ENCODE peak calls at places on chromosomes 12 and 14, in four cellular contexts. T is AG10803, P is pancreas, E is fibroblast of villous mesenchyme. K is an unnamed sample.

GRCh38 chr12:14167005-14167628 is 185.7 kb upstream of the GRIN2B start:
- DNase-seq in T (peak), P (no peak), E (peak), K (peak)

GRCh38 chr12:96327346-96327745 is 72.9 kb downstream of the CDK17 start:
- DNase-seq in T (no peak), P (no peak), E (no peak), K (no peak)

GRCh38 chr14:20469890-20470858 is 968 bp downstream of the PNP start:
- DNase-seq in T (peak), P (peak), E (peak), K (peak)

GRCh38 chr12:65490193-65490592 is 211.7 kb downstream of the MSRB3 start:
- DNase-seq in T (peak), P (no peak), E (no peak), K (no peak)

GRCh38 chr12:103771466-103771865 is 69.6 kb downstream of the NT5DC3 start:
- DNase-seq in T (peak), P (no peak), E (peak), K (no peak)

GRCh38 chr14:92970233-92970625 is 47.3 kb downstream of the CHGA start:
- DNase-seq in T (no peak), P (no peak), E (no peak), K (peak)

GRCh38 chr12:69475237-69475984 is 5.2 kb downstream of the FRS2 start:
- DNase-seq in T (peak), P (no peak), E (peak), K (no peak)

GRCh38 chr12:42091769-42092168 is 52.9 kb downstream of the GXYLT1 start:
- DNase-seq in T (no peak), P (no peak), E (no peak), K (no peak)

GRCh38 chr12:25839470-25839869 is 119.0 kb upstream of the RASSF8 start:
- DNase-seq in T (no peak), P (no peak), E (peak), K (no peak)

GRCh38 chr14:68611611-68612010 is 181.3 kb downstream of the ZFP36L1 start:
- DNase-seq in T (no peak), P (no peak), E (no peak), K (no peak)

GRCh38 chr12:46946137-46946536 is 120.3 kb upstream of the SLC38A4 start:
- DNase-seq in T (peak), P (no peak), E (no peak), K (no peak)

GRCh38 chr14:96121660-96122395 is 82.7 kb downstream of the C14orf132 start:
- DNase-seq in T (peak), P (no peak), E (peak), K (no peak)

GRCh38 chr14:68593806-68594536 is 198.9 kb downstream of the ZFP36L1 start:
- DNase-seq in T (peak), P (peak), E (no peak), K (no peak)

GRCh38 chr14:30143617-30144016 is 216.0 kb upstream of the PRKD1 start:
- DNase-seq in T (peak), P (no peak), E (no peak), K (no peak)

GRCh38 chr12:93514853-93515252 is 47.5 kb downstream of the MRPL42 start:
- DNase-seq in T (peak), P (no peak), E (peak), K (no peak)

GRCh38 chr14:98721061-98721460 is 550.9 kb downstream of the BCL11B start:
- DNase-seq in T (no peak), P (no peak), E (no peak), K (no peak)

GRCh38 chr12:128755565-128755964 is 68.2 kb downstream of the SLC15A4 start:
- DNase-seq in T (no peak), P (no peak), E (no peak), K (no peak)

GRCh38 chr14:59037620-59038019 is 150.8 kb upstream of the DAAM1 start:
- DNase-seq in T (no peak), P (no peak), E (no peak), K (no peak)

GRCh38 chr12:132614861-132615578 is 3.6 kb upstream of the P2RX2 start:
- DNase-seq in T (peak), P (peak), E (peak), K (peak)

GRCh38 chr14:67551123-67551522 is 18.0 kb downstream of the PLEKHH1 start:
- DNase-seq in T (no peak), P (no peak), E (no peak), K (no peak)

GRCh38 chr12:63917864-63918742 is 73.6 kb downstream of the SRGAP1 start:
- DNase-seq in T (peak), P (no peak), E (peak), K (peak)

GRCh38 chr14:22002860-22003284 is 329.3 kb upstream of the OR4E1 start:
- DNase-seq in T (no peak), P (no peak), E (no peak), K (peak)

GRCh38 chr14:89473979-89474378 is 56.9 kb upstream of the FOXN3 start:
- DNase-seq in T (peak), P (no peak), E (peak), K (no peak)

GRCh38 chr14:21300892-21301291 is 21.0 kb downstream of the RPGRIP1 start:
- DNase-seq in T (no peak), P (peak), E (no peak), K (peak)

GRCh38 chr12:118337194-118337838 is 35.4 kb downstream of the TAOK3 start:
- DNase-seq in T (peak), P (no peak), E (peak), K (no peak)

GRCh38 chr14:51368721-51369163 is 128.7 kb downstream of the TMX1 start:
- DNase-seq in T (peak), P (no peak), E (peak), K (peak)

GRCh38 chr12:118704517-118704916 is 276.8 kb upstream of the SRRM4 start:
- DNase-seq in T (no peak), P (no peak), E (peak), K (no peak)

GRCh38 chr14:87952307-87953094 is 40.5 kb downstream of the GALC start:
- DNase-seq in T (no peak), P (no peak), E (no peak), K (no peak)

GRCh38 chr12:89333564-89334252 is 18.6 kb downstream of the DUSP6 start:
- DNase-seq in T (no peak), P (no peak), E (peak), K (no peak)

GRCh38 chr12:114480309-114481199 is 74.6 kb upstream of the TBX5 start:
- DNase-seq in T (peak), P (no peak), E (peak), K (no peak)

GRCh38 chr12:105982022-105982421 is 156.7 kb downstream of the NUAK1 start:
- DNase-seq in T (no peak), P (no peak), E (no peak), K (no peak)

GRCh38 chr14:91108941-91109611 is 4.8 kb upstream of the DGLUCY start:
- DNase-seq in T (no peak), P (no peak), E (no peak), K (peak)

GRCh38 chr14:65791551-65791981 is 379.0 kb downstream of the FUT8 start:
- DNase-seq in T (peak), P (no peak), E (no peak), K (no peak)

GRCh38 chr12:110743571-110744093 is 941 bp upstream of the PPP1CC start:
- DNase-seq in T (no peak), P (peak), E (peak), K (peak)

GRCh38 chr14:26255213-26255612 is 342.6 kb downstream of the NOVA1 start:
- DNase-seq in T (peak), P (no peak), E (peak), K (no peak)

DNA sequence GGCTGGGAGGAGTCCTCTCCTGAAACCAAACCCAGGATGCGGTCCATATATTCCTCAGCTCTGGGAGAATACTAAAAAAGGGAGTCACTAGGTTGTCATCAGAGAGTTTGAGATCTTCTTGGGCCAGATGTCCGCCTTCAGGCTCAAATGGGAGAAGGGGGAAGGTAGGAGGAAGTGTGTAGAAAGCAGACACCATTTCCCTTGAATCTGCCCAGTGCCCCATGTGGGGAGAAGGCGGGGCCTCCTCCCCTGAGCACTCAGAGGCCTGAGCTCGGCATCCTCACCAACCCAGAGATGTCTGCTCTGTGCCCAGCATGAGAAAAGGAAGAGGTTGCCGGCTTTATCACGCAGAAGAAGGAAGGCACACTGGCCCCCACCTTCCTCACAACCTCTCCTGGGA is 37.3 kb downstream of the LTBP2 start:
- DNase-seq in T (no peak), P (no peak), E (no peak), K (no peak)
- H3K4me3 ChIP-seq in T (no peak), P (no peak), E (no peak), K (no peak)

DNA sequence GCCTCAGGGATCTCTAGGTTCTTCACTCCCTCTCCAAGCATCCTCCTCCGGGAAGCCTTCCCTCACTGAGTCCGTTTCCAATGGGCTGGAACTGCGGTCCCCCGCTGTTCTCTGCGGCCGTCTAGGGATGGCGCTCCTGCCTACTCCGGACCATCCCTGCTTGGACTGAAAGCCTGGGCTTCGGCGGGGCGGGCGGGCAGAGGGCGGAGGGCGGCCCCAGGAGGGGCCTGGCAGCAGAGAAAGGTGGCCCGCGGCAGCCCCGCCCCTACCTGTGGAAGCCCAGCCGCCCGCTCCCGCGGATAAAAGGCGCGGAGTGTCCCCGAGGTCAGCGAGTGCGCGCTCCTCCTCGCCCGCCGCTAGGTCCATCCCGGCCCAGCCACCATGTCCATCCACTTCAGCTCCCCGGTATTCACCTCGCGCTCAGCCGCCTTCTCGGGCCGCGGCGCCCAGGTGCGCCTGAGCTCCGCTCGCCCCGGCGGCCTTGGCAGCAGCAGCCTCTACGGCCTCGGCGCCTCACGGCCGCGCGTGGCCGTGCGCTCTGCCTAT is at the start of gene KRT7:
- DNase-seq in T (no peak), P (peak), E (no peak), K (no peak)
- H3K4me3 ChIP-seq in T (peak), P (no peak), E (no peak), K (no peak)

GRCh38 chr14:79028281-79028680 is 858.1 kb downstream of the NRXN3 start:
- DNase-seq in T (no peak), P (no peak), E (no peak), K (no peak)
- H3K4me3 ChIP-seq in T (no peak), P (no peak), E (no peak), K (no peak)

DNA sequence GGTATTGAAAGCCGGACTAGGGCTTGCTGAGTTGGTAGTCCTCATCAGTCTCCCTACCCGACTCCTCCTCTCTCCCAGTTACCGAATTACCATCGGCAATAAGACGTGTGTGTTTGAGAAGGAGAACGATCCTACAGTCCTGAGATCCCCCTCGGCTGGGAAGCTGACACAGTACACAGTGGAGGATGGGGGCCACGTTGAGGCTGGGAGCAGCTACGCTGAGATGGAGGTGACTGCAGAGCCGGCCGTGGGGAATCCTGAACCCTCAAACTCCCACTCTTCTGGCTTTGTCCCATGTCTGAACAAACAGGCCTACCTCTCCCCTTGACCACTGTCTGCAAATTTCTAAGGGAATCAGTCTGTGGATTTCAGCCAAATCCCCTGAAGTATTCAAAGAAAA is 82.9 kb downstream of the ACACB start:
- DNase-seq in T (no peak), P (no peak), E (no peak), K (no peak)
- H3K4me3 ChIP-seq in T (no peak), P (no peak), E (no peak), K (no peak)

GRCh38 chr12:50790081-50790480 is 26.2 kb downstream of the ATF1 start:
- DNase-seq in T (no peak), P (no peak), E (no peak), K (no peak)
- H3K4me3 ChIP-seq in T (no peak), P (no peak), E (no peak), K (no peak)

GRCh38 chr12:44464180-44464579 is 411.9 kb downstream of the NELL2 start:
- DNase-seq in T (no peak), P (no peak), E (no peak), K (no peak)
- H3K4me3 ChIP-seq in T (no peak), P (no peak), E (no peak), K (no peak)